ENCODE peak calls at places on chromosomes 2 and 18, in four cellular contexts. One of them, this sample, is unnamed.

GRCh38 chr2:239432174-239432573 is 31.4 kb upstream of the HDAC4 start:
- DNase-seq in HepG2: no peak
- DNase-seq in A549: no peak
- DNase-seq in GM12878: no peak
- DNase-seq in this sample: no peak

GRCh38 chr2:197786010-197786877 is 1.1 kb upstream of the BOLL start:
- DNase-seq in HepG2: no peak
- DNase-seq in A549: peak
- DNase-seq in GM12878: no peak
- DNase-seq in this sample: no peak

GRCh38 chr2:26068602-26069298 is 34.9 kb downstream of the RAB10 start:
- DNase-seq in HepG2: peak
- DNase-seq in A549: peak
- DNase-seq in GM12878: peak
- DNase-seq in this sample: no peak

GRCh38 chr2:98637401-98638144 is 29.2 kb downstream of the UNC50 start:
- DNase-seq in HepG2: no peak
- DNase-seq in A549: no peak
- DNase-seq in GM12878: peak
- DNase-seq in this sample: no peak

GRCh38 chr2:85718006-85718391 is 23.8 kb downstream of the GNLY start:
- DNase-seq in HepG2: no peak
- DNase-seq in A549: no peak
- DNase-seq in GM12878: no peak
- DNase-seq in this sample: no peak

GRCh38 chr18:48853588-48853987 is 97.2 kb downstream of the SMAD7 start:
- DNase-seq in HepG2: no peak
- DNase-seq in A549: no peak
- DNase-seq in GM12878: no peak
- DNase-seq in this sample: no peak

GRCh38 chr2:179071810-179072355 is 21.9 kb upstream of the CCDC141 start:
- DNase-seq in HepG2: no peak
- DNase-seq in A549: no peak
- DNase-seq in GM12878: no peak
- DNase-seq in this sample: no peak

GRCh38 chr2:73823916-73824523 is 4.7 kb upstream of the STAMBP start:
- DNase-seq in HepG2: peak
- DNase-seq in A549: peak
- DNase-seq in GM12878: peak
- DNase-seq in this sample: no peak

GRCh38 chr2:240024766-240025165 is 376 bp downstream of the NDUFA10 start:
- DNase-seq in HepG2: peak
- DNase-seq in A549: peak
- DNase-seq in GM12878: no peak
- DNase-seq in this sample: no peak

GRCh38 chr2:132651115-132652099 is 18.6 kb downstream of the LYPD1 start:
- DNase-seq in HepG2: peak
- DNase-seq in A549: peak
- DNase-seq in GM12878: no peak
- DNase-seq in this sample: no peak

GRCh38 chr2:68837164-68837860 is 33.9 kb downstream of the BMP10 start:
- DNase-seq in HepG2: peak
- DNase-seq in A549: peak
- DNase-seq in GM12878: peak
- DNase-seq in this sample: no peak

GRCh38 chr2:149058936-149059335 is 20.4 kb downstream of the LYPD6B start:
- DNase-seq in HepG2: no peak
- DNase-seq in A549: no peak
- DNase-seq in GM12878: no peak
- DNase-seq in this sample: no peak

GRCh38 chr2:120430501-120430830 is 84.5 kb downstream of the INHBB start:
- DNase-seq in HepG2: no peak
- DNase-seq in A549: no peak
- DNase-seq in GM12878: no peak
- DNase-seq in this sample: no peak

GRCh38 chr2:95262896-95263542 is 11.2 kb upstream of the PROM2 start:
- DNase-seq in HepG2: no peak
- DNase-seq in A549: no peak
- DNase-seq in GM12878: no peak
- DNase-seq in this sample: no peak

GRCh38 chr2:30410217-30410616 is 36.8 kb upstream of the LCLAT1 start:
- DNase-seq in HepG2: peak
- DNase-seq in A549: peak
- DNase-seq in GM12878: no peak
- DNase-seq in this sample: no peak

GRCh38 chr2:128690431-128690830 is 371.8 kb upstream of the HS6ST1 start:
- DNase-seq in HepG2: no peak
- DNase-seq in A549: no peak
- DNase-seq in GM12878: no peak
- DNase-seq in this sample: no peak

GRCh38 chr2:111662771-111663470 is 221.1 kb downstream of the ANAPC1 start:
- DNase-seq in HepG2: no peak
- DNase-seq in A549: no peak
- DNase-seq in GM12878: no peak
- DNase-seq in this sample: no peak

GRCh38 chr2:12162269-12163247 is 416.1 kb downstream of the LPIN1 start:
- DNase-seq in HepG2: no peak
- DNase-seq in A549: no peak
- DNase-seq in GM12878: no peak
- DNase-seq in this sample: no peak

GRCh38 chr2:108316194-108316880 is 27.6 kb downstream of the SULT1C2 start:
- DNase-seq in HepG2: no peak
- DNase-seq in A549: no peak
- DNase-seq in GM12878: no peak
- DNase-seq in this sample: no peak

GRCh38 chr2:176234216-176234615 is 35.0 kb upstream of the MTX2 start:
- DNase-seq in HepG2: no peak
- DNase-seq in A549: no peak
- DNase-seq in GM12878: no peak
- DNase-seq in this sample: no peak

GRCh38 chr2:219551412-219551811 is 7.6 kb downstream of the TMEM198 start:
- DNase-seq in HepG2: no peak
- DNase-seq in A549: peak
- DNase-seq in GM12878: no peak
- DNase-seq in this sample: peak

GRCh38 chr2:238326801-238327365 is 6.6 kb downstream of the TRAF3IP1 start:
- DNase-seq in HepG2: no peak
- DNase-seq in A549: no peak
- DNase-seq in GM12878: no peak
- DNase-seq in this sample: no peak

GRCh38 chr2:37776487-37776886 is 105.0 kb upstream of the CDC42EP3 start:
- DNase-seq in HepG2: no peak
- DNase-seq in A549: peak
- DNase-seq in GM12878: no peak
- DNase-seq in this sample: no peak

GRCh38 chr18:21740724-21741510 is at the start of gene MIB1:
- DNase-seq in HepG2: no peak
- DNase-seq in A549: no peak
- DNase-seq in GM12878: peak
- DNase-seq in this sample: peak

GRCh38 chr2:73640537-73640936 is 1.7 kb downstream of the NAT8 start:
- DNase-seq in HepG2: peak
- DNase-seq in A549: no peak
- DNase-seq in GM12878: no peak
- DNase-seq in this sample: no peak

GRCh38 chr2:140604096-140604495 is 1526.7 kb downstream of the LRP1B start:
- DNase-seq in HepG2: no peak
- DNase-seq in A549: no peak
- DNase-seq in GM12878: no peak
- DNase-seq in this sample: no peak
- TF ChIP-seq EP300 in HepG2: no peak
- TF ChIP-seq EP300 in A549: no peak
- TF ChIP-seq EP300 in GM12878: no peak
- TF ChIP-seq EP300 in this sample: no peak

DNA sequence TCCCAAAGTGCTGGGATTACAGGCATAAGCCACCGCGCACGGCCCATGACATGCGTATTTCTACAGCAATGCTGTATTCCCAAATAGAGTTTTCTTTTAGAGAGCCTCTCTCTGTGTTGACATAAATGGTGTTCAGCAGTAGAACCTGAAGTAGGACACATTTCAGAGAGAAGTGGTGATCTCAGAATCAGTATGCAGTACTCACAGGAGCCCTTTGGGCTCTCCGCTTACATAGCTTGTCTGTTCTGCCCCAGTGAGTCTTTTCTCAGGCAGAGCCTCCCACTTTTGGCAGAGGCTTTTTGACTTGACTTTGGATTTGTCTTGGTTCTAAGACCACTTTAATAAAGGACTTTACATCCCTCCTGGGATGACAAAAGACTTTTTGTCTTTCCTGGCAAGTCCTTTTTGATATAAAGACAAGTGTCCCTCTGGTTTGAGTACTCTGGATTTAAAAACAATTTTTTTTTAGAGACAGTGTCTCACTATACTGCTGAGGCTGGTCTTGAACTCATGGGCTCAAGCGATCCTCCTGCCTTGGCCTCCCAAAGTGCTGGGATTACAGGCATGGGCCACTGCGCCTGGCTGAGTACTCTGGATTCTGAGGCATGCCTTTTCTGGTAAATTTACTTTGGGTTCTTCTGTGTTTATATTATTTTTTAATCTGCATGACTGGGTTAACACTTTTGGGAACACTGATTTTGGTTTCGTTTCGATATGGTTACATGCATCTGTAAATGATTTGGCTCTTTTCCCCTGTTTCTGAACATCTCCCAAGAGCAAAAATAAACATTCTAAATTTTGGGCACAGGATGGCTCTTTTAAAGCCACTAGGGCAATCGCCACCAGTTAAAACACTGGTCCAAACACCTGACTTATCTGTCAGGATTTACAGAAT is 113.2 kb downstream of the SMAD2 start:
- DNase-seq in HepG2: no peak
- DNase-seq in A549: no peak
- DNase-seq in GM12878: no peak
- DNase-seq in this sample: no peak
- H3K4me3 ChIP-seq in HepG2: no peak
- H3K4me3 ChIP-seq in A549: no peak
- H3K4me3 ChIP-seq in GM12878: no peak
- H3K4me3 ChIP-seq in this sample: peak

GRCh38 chr2:218022131-218022850 is 19.5 kb upstream of the TNS1 start:
- DNase-seq in HepG2: no peak
- DNase-seq in A549: no peak
- DNase-seq in GM12878: no peak
- DNase-seq in this sample: peak
- H3K27ac ChIP-seq in HepG2: no peak
- H3K27ac ChIP-seq in A549: no peak
- H3K27ac ChIP-seq in GM12878: no peak
- H3K27ac ChIP-seq in this sample: no peak

DNA sequence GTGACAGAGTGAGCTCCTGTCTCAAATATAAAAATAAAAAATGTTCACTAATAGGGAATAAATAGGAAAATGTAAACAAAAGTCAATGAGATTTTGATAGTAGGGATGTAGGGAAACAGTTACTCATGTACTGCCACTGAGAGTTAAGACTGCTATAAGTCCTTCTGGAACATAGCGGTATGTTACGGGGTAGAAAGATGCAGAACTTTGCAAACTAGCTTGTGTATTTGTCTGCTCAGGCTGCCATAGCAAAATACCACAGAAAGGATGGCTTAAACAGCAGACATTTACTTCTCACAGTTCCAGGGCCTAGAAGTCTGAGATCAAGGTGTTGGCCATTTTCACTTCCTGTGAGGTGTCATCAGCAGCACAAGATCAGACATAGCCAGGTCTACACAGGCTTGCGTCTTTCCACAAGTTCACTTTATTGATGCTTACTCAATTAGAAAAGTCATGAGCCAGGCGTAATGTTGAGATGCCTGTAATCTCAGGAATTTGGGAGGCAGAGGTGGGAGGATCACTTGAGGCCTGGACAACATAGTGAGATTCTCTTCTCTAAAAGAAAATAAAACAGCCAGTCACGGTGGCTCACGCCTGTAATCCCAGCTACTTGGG is 8.8 kb downstream of the TXNDC2 start:
- DNase-seq in HepG2: no peak
- DNase-seq in A549: no peak
- DNase-seq in GM12878: no peak
- DNase-seq in this sample: no peak
- TF ChIP-seq EP300 in HepG2: no peak
- TF ChIP-seq EP300 in A549: no peak
- TF ChIP-seq EP300 in GM12878: no peak
- TF ChIP-seq EP300 in this sample: no peak

GRCh38 chr2:27773959-27774358 is 2.4 kb downstream of the MRPL33 start:
- DNase-seq in HepG2: no peak
- DNase-seq in A549: no peak
- DNase-seq in GM12878: no peak
- DNase-seq in this sample: no peak
- H3K4me3 ChIP-seq in HepG2: no peak
- H3K4me3 ChIP-seq in A549: peak
- H3K4me3 ChIP-seq in GM12878: no peak
- H3K4me3 ChIP-seq in this sample: no peak

This sample was measured in ovary.